ENCODE peak calls at places on chromosomes 16 and 17, in eight cellular contexts. P, M, A, H, X, J, U and S are unnamed samples.

GRCh38 chr16:817001-817906 is 16.7 kb upstream of the GNG13 start:
- DNase-seq in P (no peak), M (no peak), A (no peak), H (peak; percentile 28), X (no peak), J (no peak), U (no peak), S (no peak)

GRCh38 chr16:27427538-27427937 is 25.6 kb downstream of the IL21R start:
- DNase-seq in P (peak; percentile 10), M (no peak), A (no peak), H (no peak), X (no peak), J (no peak), U (no peak), S (no peak)

GRCh38 chr16:31472559-31473203 is 729 bp downstream of the TGFB1I1 start:
- DNase-seq in P (no peak), M (peak; percentile 73), A (peak; percentile 47), H (peak; percentile 96), X (peak; percentile 30), J (peak; percentile 52), U (no peak), S (peak; percentile 77)

GRCh38 chr16:50680907-50681885 is at the start of gene SNX20:
- DNase-seq in P (peak; percentile 55), M (no peak), A (no peak), H (no peak), X (peak; percentile 56), J (no peak), U (no peak), S (no peak)

GRCh38 chr16:7182510-7183109 is 150.0 kb upstream of the RBFOX1 start:
- DNase-seq in P (no peak), M (no peak), A (no peak), H (peak; percentile 1), X (no peak), J (no peak), U (no peak), S (peak; percentile 4)

GRCh38 chr16:65195998-65196397 is 74.1 kb upstream of the CDH11 start:
- DNase-seq in P (no peak), M (no peak), A (no peak), H (no peak), X (no peak), J (no peak), U (no peak), S (no peak)

GRCh38 chr17:7842950-7843535 is 9.0 kb downstream of the KDM6B start:
- DNase-seq in P (peak; percentile 79), M (no peak), A (peak; percentile 72), H (peak; percentile 97), X (peak; percentile 57), J (no peak), U (peak; percentile 62), S (no peak)

GRCh38 chr17:9971991-9972390 is 66.9 kb upstream of the RCVRN start:
- DNase-seq in P (no peak), M (no peak), A (no peak), H (peak; percentile 71), X (no peak), J (no peak), U (no peak), S (no peak)

GRCh38 chr17:39706921-39707337 is 7.1 kb downstream of the ERBB2 start:
- DNase-seq in P (no peak), M (no peak), A (no peak), H (no peak), X (no peak), J (no peak), U (no peak), S (no peak)

GRCh38 chr17:31538080-31538762 is 146.7 kb downstream of the RAB11FIP4 start:
- DNase-seq in P (no peak), M (no peak), A (no peak), H (no peak), X (no peak), J (peak; percentile 64), U (no peak), S (no peak)